ENCODE peak calls at places on chromosome 10, in seven cellular contexts. N is AG10803; P is GM19239; O is GM13976; V is GM04504; U is EL; T is effector memory CD8-positive, alpha-beta T cell. E is an unnamed sample.

GRCh38 chr10:80122746-80123145 is 9.8 kb upstream of the PLAC9 start:
- DNase-seq in N (peak; percentile 85), P (no peak), O (no peak), V (no peak), U (no peak), T (no peak), E (no peak)

GRCh38 chr10:97736403-97736901 is 476 bp upstream of the ZFYVE27 start:
- DNase-seq in N (no peak), P (no peak), O (no peak), V (no peak), U (no peak), T (no peak), E (no peak)

GRCh38 chr10:26214004-26214403 is 2.6 kb upstream of the GAD2 start:
- DNase-seq in N (no peak), P (no peak), O (no peak), V (no peak), U (no peak), T (no peak), E (no peak)

GRCh38 chr10:77328272-77328816 is 309.3 kb downstream of the KCNMA1 start:
- DNase-seq in N (peak; percentile 13), P (no peak), O (peak; percentile 18), V (no peak), U (peak; percentile 25), T (peak; percentile 2), E (peak; percentile 21)

GRCh38 chr10:61285749-61286148 is 167.4 kb downstream of the TMEM26 start:
- DNase-seq in N (peak; percentile 54), P (no peak), O (no peak), V (no peak), U (no peak), T (no peak), E (no peak)

GRCh38 chr10:49393757-49394156 is 2.1 kb downstream of the DRGX start:
- DNase-seq in N (no peak), P (no peak), O (no peak), V (no peak), U (no peak), T (no peak), E (no peak)

GRCh38 chr10:99977916-99978315 is 31.8 kb downstream of the DNMBP start:
- DNase-seq in N (no peak), P (no peak), O (no peak), V (no peak), U (no peak), T (no peak), E (no peak)

GRCh38 chr10:101683226-101683625 is 11.7 kb downstream of the FBXW4 start:
- DNase-seq in N (no peak), P (no peak), O (peak; percentile 23), V (no peak), U (peak; percentile 82), T (no peak), E (no peak)

GRCh38 chr10:11331706-11332105 is 279.7 kb downstream of the USP6NL start:
- DNase-seq in N (no peak), P (no peak), O (no peak), V (no peak), U (no peak), T (no peak), E (no peak)

GRCh38 chr10:61792921-61793320 is 108.6 kb upstream of the ARID5B start:
- DNase-seq in N (no peak), P (no peak), O (no peak), V (no peak), U (no peak), T (no peak), E (no peak)

GRCh38 chr10:63264852-63265617 is 131.9 kb downstream of the NRBF2 start:
- DNase-seq in N (peak; percentile 45), P (no peak), O (no peak), V (no peak), U (peak; percentile 75), T (peak; percentile 13), E (peak; percentile 54)

GRCh38 chr10:98029149-98030092 is 1.0 kb downstream of the CRTAC1 start:
- DNase-seq in N (no peak), P (no peak), O (peak; percentile 37), V (no peak), U (no peak), T (no peak), E (no peak)

GRCh38 chr10:15096661-15097010 is 519 bp upstream of the RPP38 start:
- DNase-seq in N (no peak), P (no peak), O (no peak), V (no peak), U (no peak), T (no peak), E (no peak)

GRCh38 chr10:1411451-1411850 is 325.9 kb downstream of the ADARB2 start:
- DNase-seq in N (no peak), P (no peak), O (no peak), V (no peak), U (no peak), T (no peak), E (no peak)

GRCh38 chr10:90148121-90148855 is 446.9 kb downstream of the KIF20B start:
- DNase-seq in N (no peak), P (no peak), O (no peak), V (no peak), U (peak; percentile 33), T (no peak), E (peak; percentile 7)

GRCh38 chr10:8539056-8539455 is 484.6 kb downstream of the GATA3 start:
- DNase-seq in N (no peak), P (no peak), O (no peak), V (no peak), U (no peak), T (no peak), E (no peak)

GRCh38 chr10:19290770-19291169 is 242.2 kb downstream of the MALRD1 start:
- DNase-seq in N (no peak), P (no peak), O (no peak), V (no peak), U (no peak), T (no peak), E (no peak)

GRCh38 chr10:33441561-33441960 is 107.1 kb upstream of the NRP1 start:
- DNase-seq in N (no peak), P (no peak), O (no peak), V (no peak), U (peak; percentile 28), T (no peak), E (no peak)

GRCh38 chr10:75408911-75409885 is 7.6 kb upstream of the ZNF503 start:
- DNase-seq in N (peak; percentile 54), P (peak; percentile 74), O (peak; percentile 64), V (no peak), U (peak; percentile 58), T (no peak), E (peak; percentile 60)

GRCh38 chr10:47253651-47254375 is 46.2 kb upstream of the GDF10 start:
- DNase-seq in N (no peak), P (no peak), O (no peak), V (no peak), U (no peak), T (no peak), E (no peak)

GRCh38 chr10:3977761-3978160 is 192.8 kb upstream of the KLF6 start:
- DNase-seq in N (no peak), P (no peak), O (no peak), V (no peak), U (no peak), T (no peak), E (no peak)

GRCh38 chr10:107417446-107417845 is 252.9 kb upstream of the SORCS1 start:
- DNase-seq in N (no peak), P (no peak), O (no peak), V (no peak), U (no peak), T (no peak), E (peak; percentile 71)

GRCh38 chr10:71288461-71288860 is 30.6 kb upstream of the SLC29A3 start:
- DNase-seq in N (no peak), P (no peak), O (no peak), V (no peak), U (no peak), T (no peak), E (no peak)

GRCh38 chr10:124992462-124993344 is 50.8 kb downstream of the ZRANB1 start:
- DNase-seq in N (peak; percentile 74), P (no peak), O (peak; percentile 42), V (peak; percentile 44), U (peak; percentile 68), T (no peak), E (peak; percentile 67)

GRCh38 chr10:102069066-102069465 is 3.9 kb downstream of the HPS6 start:
- DNase-seq in N (no peak), P (no peak), O (no peak), V (no peak), U (no peak), T (no peak), E (no peak)

GRCh38 chr10:12509794-12510100 is 160.4 kb downstream of the CAMK1D start:
- DNase-seq in N (no peak), P (no peak), O (no peak), V (no peak), U (no peak), T (no peak), E (no peak)

GRCh38 chr10:102645388-102645740 is 1.1 kb downstream of the TRIM8 start:
- DNase-seq in N (no peak), P (no peak), O (no peak), V (no peak), U (peak; percentile 79), T (peak; percentile 17), E (peak; percentile 59)

E was measured in NCI-H460.